ENCODE peak calls at places on chromosomes 3 and 15, in seven cellular contexts. Y, N, U, C, H, K and G are unnamed samples.

GRCh38 chr3:180980612-180981011 is 8.9 kb downstream of the DNAJC19 start:
- DNase-seq in Y (peak; percentile 59), N (no peak), U (no peak), C (no peak), H (no peak), K (no peak), G (no peak)

GRCh38 chr3:173371848-173372487 is 25.6 kb upstream of the NLGN1 start:
- DNase-seq in Y (peak; percentile 69), N (no peak), U (peak; percentile 38), C (peak; percentile 59), H (peak; percentile 33), K (peak; percentile 21), G (peak; percentile 46)

GRCh38 chr3:165523801-165524200 is 313.4 kb downstream of the BCHE start:
- DNase-seq in Y (no peak), N (no peak), U (no peak), C (peak; percentile 37), H (no peak), K (no peak), G (no peak)

GRCh38 chr3:128226794-128227399 is 73.6 kb downstream of the EEFSEC start:
- DNase-seq in Y (peak; percentile 35), N (peak; percentile 36), U (no peak), C (peak; percentile 39), H (peak; percentile 69), K (peak; percentile 77), G (peak; percentile 28)

GRCh38 chr3:140219161-140219745 is 284.3 kb downstream of the CLSTN2 start:
- DNase-seq in Y (no peak), N (no peak), U (no peak), C (no peak), H (peak; percentile 74), K (no peak), G (no peak)

GRCh38 chr15:78107471-78107870 is 15.1 kb downstream of the SH2D7 start:
- DNase-seq in Y (no peak), N (no peak), U (no peak), C (no peak), H (no peak), K (no peak), G (no peak)

GRCh38 chr3:134622803-134623365 is 27.9 kb downstream of the KY start:
- DNase-seq in Y (no peak), N (no peak), U (no peak), C (no peak), H (no peak), K (no peak), G (no peak)

GRCh38 chr3:133256787-133257483 is 142.9 kb upstream of the BFSP2 start:
- DNase-seq in Y (peak; percentile 6), N (no peak), U (peak; percentile 75), C (peak; percentile 67), H (no peak), K (no peak), G (no peak)

GRCh38 chr3:111984636-111985298 is 5.9 kb downstream of the ABHD10 start:
- DNase-seq in Y (no peak), N (no peak), U (no peak), C (no peak), H (no peak), K (no peak), G (no peak)

GRCh38 chr15:43226436-43227305 is 5.9 kb upstream of the EPB42 start:
- DNase-seq in Y (no peak), N (no peak), U (no peak), C (no peak), H (no peak), K (no peak), G (no peak)

GRCh38 chr15:73813071-73813470 is 59.9 kb upstream of the INSYN1 start:
- DNase-seq in Y (no peak), N (no peak), U (no peak), C (no peak), H (no peak), K (no peak), G (no peak)

GRCh38 chr3:100864471-100865268 is 128.6 kb downstream of the ABI3BP start:
- DNase-seq in Y (no peak), N (no peak), U (no peak), C (no peak), H (no peak), K (no peak), G (no peak)

GRCh38 chr15:78715439-78715838 is 74.4 kb upstream of the CHRNB4 start:
- DNase-seq in Y (peak; percentile 9), N (no peak), U (no peak), C (peak; percentile 60), H (no peak), K (no peak), G (no peak)

GRCh38 chr15:41797194-41797593 is 22.9 kb downstream of the MAPKBP1 start:
- DNase-seq in Y (no peak), N (no peak), U (no peak), C (peak; percentile 52), H (no peak), K (no peak), G (no peak)

GRCh38 chr3:187968883-187969580 is 184.9 kb upstream of the LPP start:
- DNase-seq in Y (peak; percentile 86), N (no peak), U (no peak), C (peak; percentile 47), H (no peak), K (no peak), G (peak; percentile 47)

GRCh38 chr3:58414538-58415197 is 19.0 kb downstream of the PDHB start:
- DNase-seq in Y (peak; percentile 80), N (peak; percentile 76), U (peak; percentile 65), C (peak; percentile 85), H (peak; percentile 45), K (peak; percentile 66), G (peak; percentile 62)

GRCh38 chr15:31338318-31338878 is 11.8 kb downstream of the KLF13 start:
- DNase-seq in Y (no peak), N (peak; percentile 72), U (no peak), C (no peak), H (no peak), K (no peak), G (no peak)

GRCh38 chr15:74240002-74240568 is 4.0 kb downstream of the CCDC33 start:
- DNase-seq in Y (peak; percentile 86), N (no peak), U (no peak), C (peak; percentile 96), H (no peak), K (peak; percentile 82), G (peak; percentile 52)

GRCh38 chr15:29126821-29127461 is 142.7 kb downstream of the NSMCE3 start:
- DNase-seq in Y (no peak), N (no peak), U (no peak), C (no peak), H (peak; percentile 54), K (peak; percentile 80), G (no peak)

GRCh38 chr15:58931985-58932384 is 1.5 kb downstream of the SLTM start:
- DNase-seq in Y (peak; percentile 78), N (peak; percentile 57), U (peak; percentile 52), C (peak; percentile 52), H (no peak), K (peak; percentile 9), G (peak; percentile 29)
- H3K4me3 ChIP-seq in Y (peak overlapping the region; percentile 99), N (peak overlapping the region; percentile 77), U (peak overlapping the region; percentile 75), C (peak overlapping the region; percentile 96), H (peak overlapping the region; percentile 88), K (peak overlapping the region; percentile 92), G (peak overlapping the region; percentile 95)

GRCh38 chr3:194768586-194768985 is 82.9 kb downstream of the FAM43A start:
- DNase-seq in Y (no peak), N (no peak), U (no peak), C (no peak), H (no peak), K (no peak), G (no peak)

GRCh38 chr3:194772241-194773000 is 86.7 kb downstream of the FAM43A start:
- DNase-seq in Y (peak; percentile 45), N (no peak), U (no peak), C (no peak), H (no peak), K (no peak), G (no peak)

GRCh38 chr3:194766845-194767244 is 81.2 kb downstream of the FAM43A start:
- DNase-seq in Y (no peak), N (no peak), U (no peak), C (no peak), H (no peak), K (no peak), G (no peak)

GRCh38 chr3:194769020-194769643 is 83.4 kb downstream of the FAM43A start:
- DNase-seq in Y (peak; percentile 92), N (peak; percentile 98), U (peak; percentile 100), C (peak; percentile 97), H (peak; percentile 97), K (peak; percentile 92), G (peak; percentile 97)

GRCh38 chr3:194767430-194768207 is 81.9 kb downstream of the FAM43A start:
- DNase-seq in Y (no peak), N (no peak), U (no peak), C (no peak), H (no peak), K (no peak), G (no peak)
- TF ChIP-seq EZH2phosphoT487 in Y (no peak), N (no peak), U (no peak), C (no peak), H (no peak), K (no peak), G (no peak)

GRCh38 chr3:155313303-155313702 is 19.8 kb upstream of the STRIT1 start:
- DNase-seq in Y (peak; percentile 18), N (no peak), U (no peak), C (peak; percentile 69), H (no peak), K (no peak), G (no peak)

GRCh38 chr3:155312781-155313180 is 19.3 kb upstream of the STRIT1 start:
- DNase-seq in Y (peak; percentile 46), N (no peak), U (no peak), C (no peak), H (no peak), K (no peak), G (no peak)

GRCh38 chr3:155307183-155307582 is 13.7 kb upstream of the STRIT1 start:
- DNase-seq in Y (no peak), N (no peak), U (no peak), C (no peak), H (no peak), K (no peak), G (no peak)

GRCh38 chr3:155308831-155309230 is 15.3 kb upstream of the STRIT1 start:
- DNase-seq in Y (peak; percentile 46), N (no peak), U (no peak), C (peak; percentile 31), H (no peak), K (no peak), G (no peak)

DNA sequence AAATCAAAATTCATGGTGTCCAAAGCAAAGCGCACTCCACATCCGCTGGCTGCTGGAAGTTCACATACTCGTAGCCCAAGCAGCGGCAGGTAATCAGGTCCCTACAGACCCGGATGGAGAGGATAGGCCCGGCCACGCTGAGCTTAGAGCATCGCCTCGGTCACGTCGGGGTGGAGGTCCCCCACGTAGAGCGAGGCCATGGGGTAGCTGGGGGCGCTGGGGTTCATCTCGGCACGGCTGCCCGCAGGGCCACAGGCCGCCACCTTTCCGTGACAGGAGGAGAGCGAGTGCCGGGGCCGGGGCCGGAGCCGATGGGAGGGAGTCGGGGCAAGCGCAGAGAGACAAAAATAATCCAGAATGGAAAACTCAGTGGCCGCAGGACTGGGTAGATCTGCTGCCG is 16.1 kb upstream of the STRIT1 start:
- DNase-seq in Y (no peak), N (no peak), U (no peak), C (no peak), H (no peak), K (no peak), G (no peak)
- H3K4me3 ChIP-seq in Y (no peak overlapping the region), N (no peak overlapping the region), U (no peak overlapping the region), C (no peak overlapping the region), H (no peak overlapping the region), K (no peak overlapping the region), G (no peak overlapping the region)

GRCh38 chr15:90478981-90479481 is 50.7 kb upstream of the CRTC3 start:
- DNase-seq in Y (no peak), N (peak; percentile 72), U (no peak), C (peak; percentile 91), H (no peak), K (no peak), G (no peak)
- TF ChIP-seq EZH2phosphoT487 in Y (no peak), N (no peak), U (no peak), C (no peak), H (no peak), K (no peak), G (no peak)